ENCODE peak calls at places on chromosomes 5 and 9, in four cellular contexts. B is A673, R is colonic mucosa, V is A549. L is an unnamed sample.

GRCh38 chr5:160463775-160464465 is 42.3 kb downstream of the PTTG1 start:
- DNase-seq in R (no peak), V (no peak), B (no peak), L (no peak)

GRCh38 chr5:81778642-81779041 is 27.7 kb upstream of the SSBP2 start:
- DNase-seq in B (peak), R (no peak), V (no peak), L (no peak)

GRCh38 chr5:159555084-159555483 is 224.8 kb upstream of the IL12B start:
- DNase-seq in R (no peak), B (no peak), V (no peak), L (no peak)

GRCh38 chr5:83503662-83504061 is 32.1 kb downstream of the VCAN start:
- DNase-seq in R (no peak), B (no peak), V (no peak), L (no peak)

GRCh38 chr5:82336566-82337351 is 58.6 kb upstream of the RPS23 start:
- DNase-seq in V (no peak), R (no peak), B (no peak), L (no peak)

GRCh38 chr5:31733365-31733764 is 94.4 kb downstream of the PDZD2 start:
- DNase-seq in B (no peak), V (no peak), R (no peak), L (no peak)

GRCh38 chr5:174615986-174616500 is 108.3 kb upstream of the MSX2 start:
- DNase-seq in V (no peak), R (no peak), B (no peak), L (no peak)

GRCh38 chr5:633521-633955 is 21.4 kb downstream of the CEP72 start:
- DNase-seq in R (peak), B (peak), V (peak), L (no peak)

GRCh38 chr5:124888050-124888506 is 141.6 kb upstream of the ZNF608 start:
- DNase-seq in B (peak), R (no peak), V (peak), L (no peak)

GRCh38 chr9:121685146-121685794 is 33.8 kb downstream of the DAB2IP start:
- DNase-seq in R (no peak), V (no peak), B (no peak), L (no peak)

GRCh38 chr9:33453286-33453882 is 6.0 kb upstream of the AQP3 start:
- DNase-seq in B (no peak), R (no peak), V (no peak), L (no peak)

GRCh38 chr5:56358703-56359428 is 125.7 kb upstream of the ANKRD55 start:
- DNase-seq in B (no peak), R (no peak), V (peak), L (no peak)

GRCh38 chr5:139394123-139394653 is 716 bp downstream of the PROB1 start:
- DNase-seq in B (peak), V (no peak), R (peak), L (no peak)

GRCh38 chr9:88775966-88776365 is 215.3 kb upstream of the S1PR3 start:
- DNase-seq in B (no peak), V (no peak), R (no peak), L (peak)

GRCh38 chr9:88773627-88774244 is 217.5 kb upstream of the S1PR3 start:
- DNase-seq in R (no peak), B (peak), V (peak), L (no peak)

GRCh38 chr9:88775559-88775958 is 215.7 kb upstream of the S1PR3 start:
- DNase-seq in V (peak), R (no peak), B (no peak), L (no peak)

GRCh38 chr9:88776717-88777497 is 214.4 kb upstream of the S1PR3 start:
- DNase-seq in V (peak), R (no peak), B (no peak), L (no peak)

DNA sequence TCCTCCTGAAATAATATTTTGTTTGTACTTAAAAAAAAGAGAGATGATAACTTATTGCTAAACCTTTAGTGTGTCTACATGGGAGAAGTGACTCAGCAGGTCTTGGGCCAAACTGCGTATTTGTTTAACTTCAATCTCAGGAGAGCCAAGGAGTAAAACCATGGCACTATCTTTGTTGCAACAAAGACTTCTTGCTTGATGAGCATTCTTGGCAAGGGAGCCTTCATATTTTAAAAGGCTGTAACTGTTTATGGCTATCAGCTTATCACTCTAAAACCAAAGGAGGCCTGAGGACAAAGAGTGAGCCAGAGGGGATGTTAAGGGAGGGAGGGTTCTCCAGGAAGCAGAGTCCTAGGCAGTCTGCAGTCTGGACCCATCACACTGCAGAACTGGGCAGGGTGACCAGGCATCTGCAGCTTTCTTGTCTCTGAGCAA is 216.2 kb upstream of the S1PR3 start:
- DNase-seq in B (no peak), R (no peak), V (peak), L (peak)
- H3K27ac ChIP-seq in B (peak), R (no peak), V (peak), L (peak)

GRCh38 chr9:20240498-20240897 is 381.8 kb downstream of the MLLT3 start:
- DNase-seq in V (no peak), R (no peak), B (no peak), L (no peak)
- H3K27ac ChIP-seq in V (no peak), R (no peak), B (no peak), L (no peak)

GRCh38 chr5:151703227-151703626 is 16.5 kb upstream of the SPARC start:
- DNase-seq in B (no peak), V (no peak), R (no peak), L (no peak)
- H3K27ac ChIP-seq in B (no peak), V (peak), R (no peak), L (no peak)

DNA sequence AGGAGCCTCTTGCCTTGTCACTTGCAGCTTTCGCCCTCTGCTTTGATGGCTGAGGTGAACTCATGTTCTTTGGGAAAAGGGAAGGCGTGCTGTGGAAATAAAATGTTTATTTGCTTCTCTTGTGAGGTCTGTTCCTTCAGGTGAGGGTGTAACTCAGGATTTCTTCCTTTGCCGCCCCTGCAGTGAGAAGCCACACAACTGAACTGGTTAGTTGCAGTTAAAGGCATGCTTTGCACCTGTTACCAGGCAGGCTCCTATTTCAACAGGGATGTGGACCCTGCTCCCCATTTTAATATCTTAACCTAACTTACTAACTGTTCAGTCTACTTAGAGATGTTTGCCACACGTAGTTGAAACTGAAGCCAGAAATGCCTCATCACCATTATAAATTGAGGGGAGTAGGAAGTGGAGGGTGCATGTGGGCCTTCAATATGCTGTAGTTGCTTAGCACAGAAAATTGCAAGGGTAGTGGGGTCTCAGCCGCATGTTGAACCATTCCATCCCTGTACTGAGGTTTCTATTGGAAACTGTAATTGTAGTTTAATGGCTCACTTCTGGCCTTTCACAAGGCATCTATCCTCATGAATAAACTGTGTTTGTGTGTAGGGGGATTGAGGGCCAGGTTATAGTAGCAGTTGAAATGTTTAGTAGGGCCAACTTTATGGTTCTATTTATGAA is 7.9 kb downstream of the RACK1 start:
- DNase-seq in B (no peak), R (no peak), V (no peak), L (no peak)
- H3K27ac ChIP-seq in B (peak), R (no peak), V (peak), L (no peak)

GRCh38 chr5:143559586-143559985 is 156.1 kb upstream of the NR3C1 start:
- DNase-seq in R (no peak), V (no peak), B (no peak), L (no peak)
- H3K27ac ChIP-seq in R (no peak), V (peak), B (no peak), L (no peak)

GRCh38 chr5:131280417-131280816 is 16.6 kb downstream of the CDC42SE2 start:
- DNase-seq in R (no peak), V (no peak), B (no peak), L (no peak)
- H3K27ac ChIP-seq in R (peak), V (no peak), B (no peak), L (no peak)

GRCh38 chr5:158017433-158017832 is 158.5 kb upstream of the CLINT1 start:
- DNase-seq in R (no peak), B (no peak), V (no peak), L (peak)
- H3K27ac ChIP-seq in R (no peak), B (no peak), V (no peak), L (no peak)

GRCh38 chr5:150180241-150181027 is 9.4 kb upstream of the SLC6A7 start:
- DNase-seq in B (no peak), R (peak), V (no peak), L (no peak)
- H3K27ac ChIP-seq in B (no peak), R (peak), V (no peak), L (peak)